ENCODE peak calls at places on chromosomes 6 and 20, in nine cellular contexts. O, F, R, I, L, T, A, M and H are unnamed samples.

GRCh38 chr20:63435552-63435951 is 36.9 kb downstream of the KCNQ2 start:
- DNase-seq in A (no peak), R (no peak), I (no peak), T (no peak), F (no peak), O (no peak), M (no peak), L (no peak), H (no peak)

GRCh38 chr6:137722749-137723272 is 144.2 kb upstream of the TNFAIP3 start:
- DNase-seq in I (no peak), M (no peak), A (peak; percentile 22), O (no peak), R (no peak), T (no peak), F (no peak), L (no peak), H (no peak)

GRCh38 chr6:113731528-113731927 is 125.6 kb upstream of the MARCKS start:
- DNase-seq in L (no peak), F (no peak), M (no peak), I (no peak), A (no peak), R (no peak), T (no peak), O (no peak), H (no peak)

GRCh38 chr20:45308078-45308778 is at the start of gene MATN4:
- DNase-seq in O (no peak), L (peak; percentile 56), T (no peak), R (no peak), F (no peak), I (no peak), A (peak; percentile 7), M (no peak), H (no peak)

GRCh38 chr6:2768696-2769095 is 3.5 kb downstream of the WRNIP1 start:
- DNase-seq in R (no peak), I (no peak), M (no peak), A (no peak), F (no peak), O (no peak), T (no peak), L (no peak), H (no peak)

GRCh38 chr20:46174469-46175126 is 56.5 kb downstream of the CD40 start:
- DNase-seq in F (peak; percentile 69), I (peak; percentile 58), A (peak; percentile 96), R (peak; percentile 63), M (no peak), L (peak; percentile 83), O (peak; percentile 4), T (peak; percentile 66), H (peak; percentile 91)

GRCh38 chr6:39361657-39362486 is 39.4 kb upstream of the KCNK16 start:
- DNase-seq in T (peak; percentile 49), L (peak; percentile 70), M (peak; percentile 34), A (peak; percentile 79), O (peak; percentile 23), R (peak; percentile 79), I (no peak), F (peak; percentile 26), H (peak; percentile 84)

GRCh38 chr6:11833626-11834592 is 55.3 kb upstream of the ADTRP start:
- DNase-seq in R (no peak), M (no peak), L (no peak), F (no peak), T (no peak), I (no peak), O (no peak), A (peak; percentile 54), H (no peak)

GRCh38 chr6:138239774-138240173 is 21.5 kb upstream of the PBOV1 start:
- DNase-seq in F (no peak), A (no peak), M (no peak), I (no peak), O (no peak), L (no peak), R (no peak), T (no peak), H (no peak)

GRCh38 chr20:13638162-13638495 is 603 bp downstream of the TASP1 start:
- DNase-seq in O (no peak), T (no peak), I (no peak), M (peak; percentile 34), A (no peak), L (no peak), F (no peak), R (no peak), H (no peak)

GRCh38 chr6:38375341-38375740 is 264.4 kb downstream of the BTBD9 start:
- DNase-seq in I (no peak), O (no peak), T (no peak), F (no peak), M (no peak), A (no peak), R (no peak), L (no peak), H (no peak)

GRCh38 chr6:34362176-34362575 is 30.3 kb downstream of the NUDT3 start:
- DNase-seq in R (no peak), M (no peak), T (no peak), I (no peak), A (no peak), O (no peak), F (no peak), L (no peak), H (no peak)

GRCh38 chr20:25222461-25223178 is 25.3 kb upstream of the PYGB start:
- DNase-seq in O (no peak), R (no peak), M (no peak), F (no peak), L (no peak), T (no peak), A (no peak), I (no peak), H (peak; percentile 74)